ENCODE peak calls at places on chromosomes 11 and 22, in five cellular contexts. One of them, this sample, is unnamed.

GRCh38 chr11:19810852-19811251 is 98.2 kb downstream of the NAV2 start:
- DNase-seq in spleen: no peak
- DNase-seq in prostate gland: no peak
- DNase-seq in tibial nerve: no peak
- DNase-seq in transverse colon: no peak
- DNase-seq in this sample: no peak

GRCh38 chr11:128453444-128454336 is 133.7 kb downstream of the ETS1 start:
- DNase-seq in transverse colon: peak; percentile 62
- DNase-seq in prostate gland: peak; percentile 85
- DNase-seq in spleen: no peak
- DNase-seq in tibial nerve: peak; percentile 73
- DNase-seq in this sample: peak; percentile 74

GRCh38 chr11:112666253-112666652 is 295.0 kb upstream of the NCAM1 start:
- DNase-seq in tibial nerve: no peak
- DNase-seq in spleen: no peak
- DNase-seq in transverse colon: no peak
- DNase-seq in prostate gland: no peak
- DNase-seq in this sample: no peak

GRCh38 chr11:102323542-102324261 is 6.4 kb downstream of the BIRC3 start:
- DNase-seq in tibial nerve: no peak
- DNase-seq in transverse colon: no peak
- DNase-seq in spleen: no peak
- DNase-seq in prostate gland: no peak
- DNase-seq in this sample: no peak

GRCh38 chr11:125593113-125593761 is 585 bp downstream of the STT3A start:
- DNase-seq in spleen: no peak
- DNase-seq in transverse colon: peak; percentile 22
- DNase-seq in prostate gland: peak; percentile 11
- DNase-seq in tibial nerve: no peak
- DNase-seq in this sample: peak; percentile 15

GRCh38 chr11:85029964-85030363 is 597.2 kb downstream of the DLG2 start:
- DNase-seq in spleen: no peak
- DNase-seq in tibial nerve: no peak
- DNase-seq in prostate gland: no peak
- DNase-seq in transverse colon: no peak
- DNase-seq in this sample: no peak

GRCh38 chr11:102791271-102792036 is 6.5 kb downstream of the MMP1 start:
- DNase-seq in prostate gland: no peak
- DNase-seq in transverse colon: no peak
- DNase-seq in spleen: no peak
- DNase-seq in tibial nerve: no peak
- DNase-seq in this sample: no peak

GRCh38 chr11:35796542-35796941 is 134.0 kb downstream of the TRIM44 start:
- DNase-seq in tibial nerve: no peak
- DNase-seq in transverse colon: no peak
- DNase-seq in spleen: no peak
- DNase-seq in prostate gland: no peak
- DNase-seq in this sample: no peak

GRCh38 chr11:7982582-7983119 is 4.5 kb upstream of the EIF3F start:
- DNase-seq in transverse colon: no peak
- DNase-seq in prostate gland: no peak
- DNase-seq in tibial nerve: no peak
- DNase-seq in spleen: no peak
- DNase-seq in this sample: no peak
- TF ChIP-seq CTCF in transverse colon: no peak
- TF ChIP-seq CTCF in prostate gland: no peak
- TF ChIP-seq CTCF in tibial nerve: no peak
- TF ChIP-seq CTCF in spleen: no peak
- TF ChIP-seq CTCF in this sample: no peak

DNA sequence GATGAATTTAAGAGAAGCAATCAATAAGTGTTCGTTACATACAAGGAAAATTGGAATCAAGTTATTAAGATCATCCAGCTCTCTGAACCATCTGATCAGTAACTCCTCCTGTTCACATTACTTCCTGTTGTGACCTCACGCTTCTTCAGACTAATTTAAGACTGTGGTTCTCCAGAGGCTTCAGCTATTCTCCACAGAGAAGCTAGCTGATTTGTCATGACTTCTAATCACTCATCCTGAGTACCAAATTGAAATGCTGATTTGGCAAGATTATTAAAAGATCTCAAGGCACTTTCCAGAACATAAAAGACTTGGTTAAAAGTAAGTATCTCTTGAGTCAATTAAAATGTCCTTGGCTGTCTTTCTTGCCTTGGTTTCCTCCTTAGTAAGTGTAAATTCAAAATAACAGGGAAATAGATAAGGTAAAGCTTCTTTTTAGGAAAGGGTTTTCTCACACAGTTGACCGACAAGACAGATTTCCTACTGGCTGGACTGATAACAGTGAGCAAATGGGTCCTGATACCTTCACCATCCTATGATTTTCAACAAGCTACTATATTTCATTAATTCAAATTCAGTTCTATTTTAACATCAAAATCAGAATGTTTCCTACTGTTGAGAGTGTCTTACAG is 38.5 kb downstream of the GAB2 start:
- DNase-seq in transverse colon: no peak
- DNase-seq in tibial nerve: no peak
- DNase-seq in prostate gland: no peak
- DNase-seq in spleen: no peak
- DNase-seq in this sample: no peak
- TF ChIP-seq POLR2A in transverse colon: no peak
- TF ChIP-seq POLR2A in tibial nerve: no peak
- TF ChIP-seq POLR2A in prostate gland: no peak
- TF ChIP-seq POLR2A in spleen: no peak
- TF ChIP-seq POLR2A in this sample: no peak

DNA sequence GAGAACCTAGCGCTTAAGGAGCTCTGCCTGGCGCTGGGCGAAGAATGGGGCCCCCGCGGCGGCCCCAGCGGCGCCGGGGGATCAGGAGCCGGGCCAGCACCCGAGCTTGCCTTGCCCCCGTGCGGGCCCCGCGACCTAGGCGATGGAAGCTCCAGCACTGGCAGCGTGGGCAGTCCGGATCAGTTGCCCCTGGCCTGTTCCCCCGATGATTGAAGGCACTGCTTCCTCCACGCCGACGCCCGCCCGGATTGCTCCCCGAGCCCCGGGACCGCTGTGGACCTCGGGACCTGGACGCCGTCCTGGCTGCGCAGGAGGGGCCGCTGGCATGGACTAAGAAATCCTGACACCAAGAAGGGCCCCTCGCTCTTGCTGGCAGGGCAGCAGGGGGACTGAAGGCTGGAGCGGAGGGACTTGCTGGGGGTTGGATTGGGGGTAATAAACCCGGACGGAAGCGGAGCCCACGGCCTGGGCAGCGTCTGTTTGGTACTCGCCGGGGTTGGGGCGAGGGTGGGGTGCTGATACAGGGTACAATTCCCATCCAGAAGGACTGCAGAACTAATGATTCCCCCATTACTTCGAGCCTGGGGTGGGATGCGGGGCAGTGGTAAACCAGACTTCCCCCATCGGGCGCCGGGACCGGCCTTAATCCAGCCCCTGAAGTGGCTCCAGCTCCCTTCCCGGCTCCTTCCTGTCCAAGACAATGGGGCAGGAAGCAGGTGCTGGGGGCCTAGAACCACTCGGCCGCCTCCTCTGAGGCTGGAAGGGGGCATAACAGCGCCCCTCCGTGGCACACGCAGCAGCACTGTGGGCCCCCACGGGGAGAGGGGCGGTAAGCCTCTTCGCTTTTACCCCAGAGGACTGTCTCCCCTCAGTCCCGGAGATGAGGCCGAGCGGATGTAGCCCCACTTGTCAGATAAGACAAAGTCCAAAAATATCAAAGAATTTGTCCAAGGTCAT is 985 bp downstream of the CCDC85B start:
- DNase-seq in transverse colon: no peak
- DNase-seq in spleen: peak; percentile 90
- DNase-seq in prostate gland: no peak
- DNase-seq in tibial nerve: no peak
- DNase-seq in this sample: no peak
- TF ChIP-seq CTCF in transverse colon: no peak
- TF ChIP-seq CTCF in spleen: peak; percentile 38
- TF ChIP-seq CTCF in prostate gland: no peak
- TF ChIP-seq CTCF in tibial nerve: no peak
- TF ChIP-seq CTCF in this sample: no peak

GRCh38 chr11:67504023-67504949 is 877 bp downstream of the PITPNM1 start:
- DNase-seq in spleen: peak; percentile 88
- DNase-seq in tibial nerve: no peak
- DNase-seq in transverse colon: peak; percentile 37
- DNase-seq in prostate gland: no peak
- DNase-seq in this sample: peak; percentile 35
- TF ChIP-seq POLR2A in spleen: no peak
- TF ChIP-seq POLR2A in tibial nerve: no peak
- TF ChIP-seq POLR2A in transverse colon: no peak
- TF ChIP-seq POLR2A in prostate gland: no peak
- TF ChIP-seq POLR2A in this sample: no peak

DNA sequence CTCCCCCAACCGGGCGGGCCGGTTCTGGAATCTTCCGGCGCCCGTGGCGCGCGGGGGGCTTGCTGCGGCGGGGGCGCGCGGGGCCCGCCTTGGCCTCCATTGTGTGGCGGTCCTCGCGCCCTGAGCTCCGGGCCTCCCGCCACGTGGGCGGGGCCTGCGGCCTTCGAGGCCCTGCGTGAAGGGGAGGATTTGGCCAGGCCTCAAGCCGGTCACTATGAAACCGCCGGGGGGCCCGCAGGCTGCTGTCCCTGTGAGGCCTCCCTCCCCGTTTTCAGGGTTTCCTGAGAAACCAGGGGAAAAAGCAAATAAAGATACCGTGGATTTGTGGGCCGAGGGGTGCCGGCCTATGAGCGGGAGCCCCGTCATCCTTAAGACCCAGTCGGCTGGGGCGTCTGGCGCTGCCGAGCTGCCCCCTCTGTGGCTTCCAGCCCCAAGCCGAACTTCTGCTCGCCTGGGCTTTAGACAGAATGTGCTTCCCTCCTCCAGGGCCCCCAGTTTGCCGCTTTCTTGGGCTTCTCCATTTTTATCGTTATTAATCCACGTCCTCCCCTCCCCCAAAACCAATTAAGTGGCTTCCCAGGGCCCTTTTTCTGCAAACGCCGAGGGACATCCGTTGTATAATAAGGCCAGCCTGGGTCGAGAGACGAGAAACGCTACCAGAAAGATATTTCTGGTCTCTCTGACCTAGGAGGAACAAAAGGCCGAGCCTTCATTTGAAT is 602 bp downstream of the EWSR1 start:
- DNase-seq in spleen: no peak
- DNase-seq in transverse colon: peak; percentile 60
- DNase-seq in tibial nerve: peak; percentile 44
- DNase-seq in prostate gland: peak; percentile 24
- DNase-seq in this sample: peak; percentile 51
- TF ChIP-seq CTCF in spleen: no peak
- TF ChIP-seq CTCF in transverse colon: no peak
- TF ChIP-seq CTCF in tibial nerve: no peak
- TF ChIP-seq CTCF in prostate gland: no peak
- TF ChIP-seq CTCF in this sample: no peak

DNA sequence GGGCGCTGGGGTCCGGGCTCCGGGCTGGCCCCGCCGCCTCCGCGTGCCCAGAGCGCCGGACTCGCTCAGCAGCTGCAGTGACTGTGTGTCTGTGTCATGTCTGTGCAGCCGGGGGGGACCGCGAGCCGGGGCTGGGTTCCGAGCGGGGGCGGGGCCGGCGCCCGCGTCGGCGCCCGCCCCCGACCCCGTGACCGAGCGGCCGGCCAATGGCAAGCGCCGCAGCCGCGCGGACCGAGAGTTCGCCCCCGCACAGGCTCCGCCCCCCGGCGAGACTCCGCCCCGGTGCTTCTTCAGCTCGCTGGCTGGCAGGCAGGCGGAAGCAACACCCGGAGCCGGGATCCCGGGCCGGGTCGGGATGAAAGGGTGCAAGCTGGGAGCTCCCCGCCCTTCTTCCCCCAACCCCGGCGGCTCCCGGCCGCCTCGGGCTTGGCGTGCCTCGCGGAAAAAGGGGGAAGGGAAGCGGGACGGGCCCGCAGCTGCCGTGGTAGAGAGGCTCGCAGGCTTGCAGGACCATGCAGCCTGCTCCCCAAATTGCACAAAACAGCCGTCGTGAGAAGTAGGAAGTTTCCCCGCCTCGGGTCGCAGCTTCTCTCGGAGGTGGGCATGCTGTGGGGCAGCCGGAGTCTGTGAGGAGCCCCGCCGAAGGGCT is 775 bp upstream of the LARGE1 start:
- DNase-seq in spleen: peak; percentile 97
- DNase-seq in tibial nerve: peak; percentile 95
- DNase-seq in prostate gland: peak; percentile 98
- DNase-seq in transverse colon: peak; percentile 99
- DNase-seq in this sample: peak; percentile 99
- TF ChIP-seq POLR2A in spleen: no peak
- TF ChIP-seq POLR2A in tibial nerve: peak; percentile 72
- TF ChIP-seq POLR2A in prostate gland: peak; percentile 86
- TF ChIP-seq POLR2A in transverse colon: peak; percentile 25
- TF ChIP-seq POLR2A in this sample: peak; percentile 97

This sample was measured in thyroid gland.